ENCODE peak calls at places on chromosome 16, in six cellular contexts. One of them, this sample, is unnamed.
A peak's percentile ranks its signal among the peaks of the same experiment; 100 is the strongest.

GRCh38 chr16:88969361-88969831 is 7.6 kb downstream of the CBFA2T3 start:
- DNase-seq in HepG2: no peak
- DNase-seq in adrenal gland: no peak
- DNase-seq in ovary: no peak
- DNase-seq in uterus: no peak
- DNase-seq in heart left ventricle: no peak
- DNase-seq in this sample: no peak

GRCh38 chr16:66717112-66717675 is 20.7 kb upstream of the CMTM4 start:
- DNase-seq in HepG2: peak; percentile 64
- DNase-seq in uterus: no peak
- DNase-seq in adrenal gland: peak; percentile 47
- DNase-seq in heart left ventricle: peak; percentile 27
- DNase-seq in ovary: peak; percentile 49
- DNase-seq in this sample: no peak

GRCh38 chr16:89565506-89566372 is 5.3 kb downstream of the RPL13 start:
- DNase-seq in HepG2: peak; percentile 57
- DNase-seq in adrenal gland: peak; percentile 57
- DNase-seq in heart left ventricle: peak; percentile 43
- DNase-seq in uterus: no peak
- DNase-seq in ovary: peak; percentile 66
- DNase-seq in this sample: no peak

GRCh38 chr16:72829846-72830620 is 217.9 kb downstream of the ZFHX3 start:
- DNase-seq in ovary: no peak
- DNase-seq in uterus: no peak
- DNase-seq in heart left ventricle: no peak
- DNase-seq in HepG2: no peak
- DNase-seq in adrenal gland: no peak
- DNase-seq in this sample: no peak

GRCh38 chr16:31458073-31458834 is 1.0 kb upstream of the ARMC5 start:
- DNase-seq in adrenal gland: peak; percentile 64
- DNase-seq in HepG2: peak; percentile 95
- DNase-seq in heart left ventricle: no peak
- DNase-seq in ovary: peak; percentile 60
- DNase-seq in uterus: no peak
- DNase-seq in this sample: no peak

GRCh38 chr16:57386381-57386951 is 14.2 kb downstream of the CX3CL1 start:
- DNase-seq in uterus: no peak
- DNase-seq in ovary: no peak
- DNase-seq in HepG2: no peak
- DNase-seq in adrenal gland: no peak
- DNase-seq in heart left ventricle: peak; percentile 50
- DNase-seq in this sample: no peak

GRCh38 chr16:67396159-67396774 is 3.0 kb upstream of the TPPP3 start:
- DNase-seq in heart left ventricle: peak; percentile 89
- DNase-seq in ovary: peak; percentile 59
- DNase-seq in uterus: peak; percentile 73
- DNase-seq in adrenal gland: peak; percentile 85
- DNase-seq in HepG2: peak; percentile 96
- DNase-seq in this sample: no peak

GRCh38 chr16:64242510-64242909 is 879.4 kb downstream of the CDH11 start:
- DNase-seq in heart left ventricle: peak; percentile 40
- DNase-seq in HepG2: no peak
- DNase-seq in ovary: no peak
- DNase-seq in adrenal gland: no peak
- DNase-seq in uterus: no peak
- DNase-seq in this sample: no peak

GRCh38 chr16:67801889-67802288 is 4.5 kb downstream of the RANBP10 start:
- DNase-seq in uterus: no peak
- DNase-seq in ovary: no peak
- DNase-seq in adrenal gland: no peak
- DNase-seq in HepG2: no peak
- DNase-seq in heart left ventricle: no peak
- DNase-seq in this sample: no peak

GRCh38 chr16:74813109-74813641 is 38.6 kb upstream of the FA2H start:
- DNase-seq in ovary: peak; percentile 77
- DNase-seq in HepG2: peak; percentile 81
- DNase-seq in uterus: peak; percentile 60
- DNase-seq in heart left ventricle: peak; percentile 63
- DNase-seq in adrenal gland: peak; percentile 73
- DNase-seq in this sample: no peak

GRCh38 chr16:70665113-70665694 is 18.8 kb downstream of the IL34 start:
- DNase-seq in uterus: peak; percentile 20
- DNase-seq in ovary: peak; percentile 38
- DNase-seq in HepG2: no peak
- DNase-seq in heart left ventricle: no peak
- DNase-seq in adrenal gland: no peak
- DNase-seq in this sample: no peak

GRCh38 chr16:80932725-80933124 is 74.0 kb downstream of the CMC2 start:
- DNase-seq in ovary: peak; percentile 65
- DNase-seq in heart left ventricle: peak; percentile 53
- DNase-seq in HepG2: no peak
- DNase-seq in uterus: peak; percentile 60
- DNase-seq in adrenal gland: peak; percentile 75
- DNase-seq in this sample: no peak

GRCh38 chr16:28172331-28172730 is 39.4 kb downstream of the XPO6 start:
- DNase-seq in ovary: no peak
- DNase-seq in HepG2: no peak
- DNase-seq in uterus: no peak
- DNase-seq in heart left ventricle: no peak
- DNase-seq in adrenal gland: no peak
- DNase-seq in this sample: no peak

GRCh38 chr16:46650224-46650623 is 29.0 kb upstream of the SHCBP1 start:
- DNase-seq in adrenal gland: no peak
- DNase-seq in heart left ventricle: no peak
- DNase-seq in uterus: peak; percentile 46
- DNase-seq in ovary: no peak
- DNase-seq in HepG2: no peak
- DNase-seq in this sample: no peak

GRCh38 chr16:47142469-47143328 is 1.0 kb downstream of the NETO2 start:
- DNase-seq in heart left ventricle: peak; percentile 40
- DNase-seq in uterus: no peak
- DNase-seq in adrenal gland: peak; percentile 34
- DNase-seq in HepG2: no peak
- DNase-seq in ovary: no peak
- DNase-seq in this sample: no peak

GRCh38 chr16:30430428-30430970 is 669 bp upstream of the DCTPP1 start:
- DNase-seq in uterus: peak; percentile 33
- DNase-seq in HepG2: peak; percentile 77
- DNase-seq in heart left ventricle: no peak
- DNase-seq in adrenal gland: no peak
- DNase-seq in ovary: no peak
- DNase-seq in this sample: no peak

GRCh38 chr16:14527411-14528044 is 102.5 kb downstream of the PARN start:
- DNase-seq in uterus: peak; percentile 58
- DNase-seq in ovary: no peak
- DNase-seq in adrenal gland: peak; percentile 68
- DNase-seq in heart left ventricle: no peak
- DNase-seq in HepG2: no peak
- DNase-seq in this sample: no peak

GRCh38 chr16:53504161-53504663 is 1.2 kb upstream of the AKTIP start:
- DNase-seq in uterus: peak; percentile 59
- DNase-seq in HepG2: no peak
- DNase-seq in ovary: peak; percentile 69
- DNase-seq in heart left ventricle: peak; percentile 67
- DNase-seq in adrenal gland: peak; percentile 53
- DNase-seq in this sample: no peak

GRCh38 chr16:12728471-12728870 is 75.2 kb downstream of the CPPED1 start:
- DNase-seq in HepG2: no peak
- DNase-seq in adrenal gland: no peak
- DNase-seq in uterus: no peak
- DNase-seq in heart left ventricle: no peak
- DNase-seq in ovary: no peak
- DNase-seq in this sample: no peak

GRCh38 chr16:12719972-12720371 is 83.7 kb downstream of the CPPED1 start:
- DNase-seq in uterus: no peak
- DNase-seq in heart left ventricle: no peak
- DNase-seq in adrenal gland: no peak
- DNase-seq in ovary: no peak
- DNase-seq in HepG2: no peak
- DNase-seq in this sample: no peak

GRCh38 chr16:12723681-12724080 is 80.0 kb downstream of the CPPED1 start:
- DNase-seq in adrenal gland: no peak
- DNase-seq in heart left ventricle: no peak
- DNase-seq in uterus: no peak
- DNase-seq in ovary: no peak
- DNase-seq in HepG2: no peak
- DNase-seq in this sample: no peak

GRCh38 chr16:12721841-12722467 is 81.7 kb downstream of the CPPED1 start:
- DNase-seq in uterus: no peak
- DNase-seq in HepG2: no peak
- DNase-seq in heart left ventricle: no peak
- DNase-seq in adrenal gland: no peak
- DNase-seq in ovary: no peak
- DNase-seq in this sample: no peak

GRCh38 chr16:12724216-12724615 is 79.5 kb downstream of the CPPED1 start:
- DNase-seq in ovary: no peak
- DNase-seq in HepG2: no peak
- DNase-seq in uterus: no peak
- DNase-seq in heart left ventricle: no peak
- DNase-seq in adrenal gland: no peak
- DNase-seq in this sample: no peak
- TF ChIP-seq POLR2A in ovary: no peak
- TF ChIP-seq POLR2A in HepG2: no peak
- TF ChIP-seq POLR2A in uterus: no peak
- TF ChIP-seq POLR2A in heart left ventricle: no peak
- TF ChIP-seq POLR2A in adrenal gland: no peak
- TF ChIP-seq POLR2A in this sample: no peak

GRCh38 chr16:24957887-24958286 is 57.3 kb downstream of the ARHGAP17 start:
- DNase-seq in HepG2: no peak
- DNase-seq in uterus: no peak
- DNase-seq in adrenal gland: no peak
- DNase-seq in heart left ventricle: no peak
- DNase-seq in ovary: no peak
- DNase-seq in this sample: no peak

GRCh38 chr16:24953721-24954120 is 61.4 kb downstream of the ARHGAP17 start:
- DNase-seq in ovary: no peak
- DNase-seq in heart left ventricle: no peak
- DNase-seq in HepG2: no peak
- DNase-seq in uterus: no peak
- DNase-seq in adrenal gland: no peak
- DNase-seq in this sample: no peak

GRCh38 chr16:24954137-24954536 is 61.0 kb downstream of the ARHGAP17 start:
- DNase-seq in uterus: no peak
- DNase-seq in HepG2: no peak
- DNase-seq in heart left ventricle: no peak
- DNase-seq in adrenal gland: no peak
- DNase-seq in ovary: no peak
- DNase-seq in this sample: no peak

GRCh38 chr16:24950275-24950674 is 64.9 kb downstream of the ARHGAP17 start:
- DNase-seq in heart left ventricle: no peak
- DNase-seq in adrenal gland: peak; percentile 86
- DNase-seq in uterus: no peak
- DNase-seq in HepG2: no peak
- DNase-seq in ovary: no peak
- DNase-seq in this sample: no peak

GRCh38 chr16:24955975-24956731 is 59.0 kb downstream of the ARHGAP17 start:
- DNase-seq in adrenal gland: no peak
- DNase-seq in uterus: no peak
- DNase-seq in heart left ventricle: no peak
- DNase-seq in ovary: no peak
- DNase-seq in HepG2: no peak
- DNase-seq in this sample: no peak
- TF ChIP-seq CTCF in adrenal gland: no peak
- TF ChIP-seq CTCF in uterus: no peak
- TF ChIP-seq CTCF in heart left ventricle: no peak
- TF ChIP-seq CTCF in ovary: no peak
- TF ChIP-seq CTCF in HepG2: peak; percentile 36
- TF ChIP-seq CTCF in this sample: no peak

GRCh38 chr16:85151603-85152413 is 39.5 kb upstream of the CIBAR2 start:
- DNase-seq in HepG2: no peak
- DNase-seq in heart left ventricle: peak; percentile 83
- DNase-seq in adrenal gland: peak; percentile 65
- DNase-seq in ovary: peak; percentile 86
- DNase-seq in uterus: peak; percentile 84
- DNase-seq in this sample: no peak
- TF ChIP-seq POLR2A in HepG2: no peak
- TF ChIP-seq POLR2A in heart left ventricle: no peak
- TF ChIP-seq POLR2A in adrenal gland: no peak
- TF ChIP-seq POLR2A in ovary: no peak
- TF ChIP-seq POLR2A in uterus: no peak
- TF ChIP-seq POLR2A in this sample: no peak

DNA sequence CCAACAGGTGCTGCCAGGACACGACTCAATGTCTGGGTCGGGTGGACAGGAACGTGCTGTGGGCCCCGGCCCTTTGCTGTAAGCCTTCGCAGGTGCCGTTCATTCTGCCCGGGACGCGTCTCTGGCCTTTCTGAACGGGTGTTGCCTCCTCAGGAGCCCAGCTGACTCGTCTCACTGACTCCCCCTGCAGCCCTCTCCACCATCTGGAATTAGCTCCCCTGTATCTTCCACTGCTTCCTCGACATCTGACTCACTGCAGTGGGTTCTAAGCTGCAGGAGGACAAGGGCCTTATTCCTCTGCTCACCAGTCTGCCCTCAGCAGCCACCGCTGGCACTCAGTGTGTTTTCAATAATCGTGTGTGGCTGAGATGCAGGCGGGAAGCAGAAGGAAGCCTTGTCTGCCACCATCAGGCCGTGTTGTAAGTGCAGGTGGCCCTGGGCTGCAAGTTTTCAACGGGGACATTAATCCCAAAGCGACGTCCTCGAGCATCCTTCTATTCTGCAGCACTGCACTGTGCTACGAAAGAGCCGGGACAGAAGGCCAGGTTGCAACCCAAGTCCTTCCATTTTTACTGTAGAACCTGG is 256.2 kb downstream of the FOXL1 start:
- DNase-seq in uterus: no peak
- DNase-seq in ovary: no peak
- DNase-seq in adrenal gland: no peak
- DNase-seq in heart left ventricle: no peak
- DNase-seq in HepG2: no peak
- DNase-seq in this sample: no peak
- TF ChIP-seq CTCF in uterus: no peak
- TF ChIP-seq CTCF in ovary: no peak
- TF ChIP-seq CTCF in adrenal gland: no peak
- TF ChIP-seq CTCF in heart left ventricle: no peak
- TF ChIP-seq CTCF in HepG2: no peak
- TF ChIP-seq CTCF in this sample: peak; percentile 5

GRCh38 chr16:586645-587590 is 2.9 kb upstream of the RAB40C start:
- DNase-seq in uterus: peak; percentile 38
- DNase-seq in adrenal gland: no peak
- DNase-seq in ovary: peak; percentile 69
- DNase-seq in HepG2: no peak
- DNase-seq in heart left ventricle: no peak
- DNase-seq in this sample: no peak
- TF ChIP-seq POLR2A in uterus: no peak
- TF ChIP-seq POLR2A in adrenal gland: no peak
- TF ChIP-seq POLR2A in ovary: no peak
- TF ChIP-seq POLR2A in HepG2: peak; percentile 25
- TF ChIP-seq POLR2A in heart left ventricle: no peak
- TF ChIP-seq POLR2A in this sample: no peak

GRCh38 chr16:79612207-79612606 is 11.7 kb upstream of the MAF start:
- DNase-seq in ovary: no peak
- DNase-seq in heart left ventricle: no peak
- DNase-seq in uterus: no peak
- DNase-seq in adrenal gland: no peak
- DNase-seq in HepG2: no peak
- DNase-seq in this sample: no peak
- TF ChIP-seq CTCF in ovary: no peak
- TF ChIP-seq CTCF in heart left ventricle: no peak
- TF ChIP-seq CTCF in uterus: no peak
- TF ChIP-seq CTCF in adrenal gland: no peak
- TF ChIP-seq CTCF in HepG2: no peak
- TF ChIP-seq CTCF in this sample: no peak